ENCODE peak calls at places on chromosomes 6 and 20, in four cellular contexts. E is GM12878, F is IMR-90, G is PC-3. R is an unnamed sample.

GRCh38 chr6:33162471-33162870 is 29.8 kb downstream of the COL11A2 start:
- DNase-seq in E (no peak), F (no peak), G (no peak), R (no peak)

GRCh38 chr6:132937466-132937906 is 123.1 kb downstream of the RPS12 start:
- DNase-seq in E (no peak), F (peak), G (peak), R (peak)

GRCh38 chr20:25249198-25249931 is 1.5 kb downstream of the PYGB start:
- DNase-seq in G (peak), F (peak), E (no peak), R (no peak)

GRCh38 chr6:105733556-105734162 is 330.8 kb upstream of the PREP start:
- DNase-seq in G (peak), F (peak), E (no peak), R (peak)

GRCh38 chr20:64165866-64166600 is 1.8 kb downstream of the MYT1 start:
- DNase-seq in G (no peak), E (no peak), F (no peak), R (no peak)

GRCh38 chr6:3457710-3458605 is 1.1 kb upstream of the SLC22A23 start:
- DNase-seq in G (peak), E (no peak), F (no peak), R (no peak)

GRCh38 chr6:150336299-150336698 is 32.5 kb upstream of the IYD start:
- DNase-seq in G (peak), F (peak), E (peak), R (peak)

GRCh38 chr6:27902335-27903314 is 9.6 kb downstream of the OR2B2 start:
- DNase-seq in F (peak), G (peak), E (peak), R (peak)

GRCh38 chr6:20954325-20954724 is 420.1 kb downstream of the CDKAL1 start:
- DNase-seq in E (no peak), G (no peak), F (no peak), R (no peak)

GRCh38 chr6:15332441-15332840 is 86.6 kb downstream of the JARID2 start:
- DNase-seq in E (no peak), F (peak), G (no peak), R (no peak)

GRCh38 chr6:37550436-37550835 is 50.7 kb upstream of the CCDC167 start:
- DNase-seq in F (peak), G (peak), E (no peak), R (no peak)

GRCh38 chr20:46975976-46976375 is 81.3 kb downstream of the EYA2 start:
- DNase-seq in G (no peak), F (no peak), E (no peak), R (no peak)

GRCh38 chr6:7401103-7401502 is 11.5 kb downstream of the RIOK1 start:
- DNase-seq in G (peak), F (peak), E (no peak), R (no peak)

GRCh38 chr20:64104667-64105451 is 2.5 kb downstream of the NPBWR2 start:
- DNase-seq in F (no peak), G (no peak), E (no peak), R (no peak)

GRCh38 chr6:16482702-16483314 is 244.4 kb downstream of the GMPR start:
- DNase-seq in G (no peak), F (no peak), E (no peak), R (no peak)

GRCh38 chr20:33609504-33609903 is 52.6 kb upstream of the C20orf144 start:
- DNase-seq in G (no peak), F (no peak), E (no peak), R (no peak)

GRCh38 chr20:62356143-62356947 is 10.8 kb downstream of the LAMA5 start:
- DNase-seq in F (no peak), E (no peak), G (no peak), R (no peak)

GRCh38 chr20:3248167-3248992 is 9.4 kb upstream of the SLC4A11 start:
- DNase-seq in G (no peak), E (no peak), F (no peak), R (peak)

GRCh38 chr6:36906539-36906938 is 20.8 kb downstream of the C6orf89 start:
- DNase-seq in F (no peak), G (peak), E (no peak), R (no peak)

GRCh38 chr20:651713-652610 is 1.0 kb downstream of the SRXN1 start:
- DNase-seq in F (no peak), G (peak), E (no peak), R (no peak)

GRCh38 chr6:131331146-131331545 is 195.9 kb downstream of the AKAP7 start:
- DNase-seq in G (no peak), F (no peak), E (no peak), R (no peak)

GRCh38 chr6:131924881-131925474 is 26.2 kb downstream of the CCN2 start:
- DNase-seq in E (no peak), G (peak), F (peak), R (no peak)

GRCh38 chr6:31578461-31579118 is 3.2 kb downstream of the TNF start:
- DNase-seq in E (no peak), F (no peak), G (peak), R (peak)

GRCh38 chr6:422423-423061 is 31.0 kb downstream of the IRF4 start:
- DNase-seq in G (peak), E (no peak), F (peak), R (peak)

GRCh38 chr6:170091000-170091638 is 199.8 kb downstream of the DLL1 start:
- DNase-seq in F (no peak), G (no peak), E (no peak), R (no peak)

GRCh38 chr6:72787521-72788031 is 165.7 kb downstream of the KCNQ5 start:
- DNase-seq in E (no peak), F (peak), G (peak), R (peak)

GRCh38 chr20:44582321-44583025 is at the start of gene PKIG:
- DNase-seq in G (no peak), F (peak), E (no peak), R (peak)

GRCh38 chr6:167828325-167828956 is 1.7 kb downstream of the AFDN start:
- DNase-seq in E (no peak), G (peak), F (no peak), R (no peak)

GRCh38 chr6:41697902-41698349 is 37.5 kb downstream of the TFEB start:
- DNase-seq in E (no peak), F (peak), G (no peak), R (no peak)

GRCh38 chr6:107728564-107728897 is 95.6 kb downstream of the SCML4 start:
- DNase-seq in F (no peak), G (no peak), E (no peak), R (no peak)

GRCh38 chr6:150592377-150592995 is 7.2 kb upstream of the PLEKHG1 start:
- DNase-seq in E (no peak), F (no peak), G (no peak), R (peak)

GRCh38 chr6:1625352-1625773 is 15.6 kb downstream of the FOXC1 start:
- DNase-seq in G (no peak), F (peak), E (no peak), R (no peak)

GRCh38 chr20:5492941-5493340 is 176.2 kb upstream of the PROKR2 start:
- DNase-seq in F (no peak), E (no peak), G (no peak), R (no peak)

GRCh38 chr6:122730775-122731386 is 48.6 kb upstream of the FABP7 start:
- DNase-seq in G (peak), E (no peak), F (peak), R (no peak)

GRCh38 chr6:136791296-136792065 is 796 bp downstream of the MAP3K5 start:
- DNase-seq in F (peak), G (peak), E (peak), R (peak)

GRCh38 chr6:52341861-52342260 is 20.1 kb upstream of the PAQR8 start:
- DNase-seq in E (no peak), F (no peak), G (no peak), R (no peak)

DNA sequence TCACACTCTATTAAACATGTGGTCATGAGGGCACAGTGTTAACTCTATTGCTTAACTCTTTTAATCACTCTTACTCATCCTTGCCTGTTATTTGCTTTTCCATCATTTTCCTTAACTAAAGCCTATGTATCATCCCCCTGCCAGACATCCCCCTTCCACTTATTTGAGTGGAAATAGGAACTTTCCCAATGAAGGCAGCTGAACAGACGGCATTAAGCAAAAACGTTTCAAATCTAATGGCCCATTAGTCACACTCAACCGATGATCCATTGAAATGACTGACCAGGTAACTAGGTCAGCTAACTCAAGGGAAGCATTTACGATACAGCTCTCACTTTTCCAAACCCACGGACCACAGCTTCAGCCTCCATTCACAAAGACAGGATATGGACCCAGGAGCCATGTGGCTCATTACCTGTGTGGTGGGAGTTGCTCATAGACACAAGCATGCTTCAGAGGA is 89.2 kb downstream of the HAO1 start:
- DNase-seq in F (peak), E (no peak), G (peak), R (peak)
- H3K27ac ChIP-seq in F (no peak), E (no peak), G (peak), R (no peak)

GRCh38 chr20:45892828-45893500 is 1.8 kb downstream of the CTSA start:
- DNase-seq in G (no peak), F (no peak), E (no peak), R (peak)
- H3K27ac ChIP-seq in G (no peak), F (no peak), E (no peak), R (no peak)

GRCh38 chr20:51429144-51429482 is 113.4 kb downstream of the NFATC2 start:
- DNase-seq in G (no peak), F (no peak), E (no peak), R (no peak)
- H3K27ac ChIP-seq in G (no peak), F (no peak), E (no peak), R (no peak)

DNA sequence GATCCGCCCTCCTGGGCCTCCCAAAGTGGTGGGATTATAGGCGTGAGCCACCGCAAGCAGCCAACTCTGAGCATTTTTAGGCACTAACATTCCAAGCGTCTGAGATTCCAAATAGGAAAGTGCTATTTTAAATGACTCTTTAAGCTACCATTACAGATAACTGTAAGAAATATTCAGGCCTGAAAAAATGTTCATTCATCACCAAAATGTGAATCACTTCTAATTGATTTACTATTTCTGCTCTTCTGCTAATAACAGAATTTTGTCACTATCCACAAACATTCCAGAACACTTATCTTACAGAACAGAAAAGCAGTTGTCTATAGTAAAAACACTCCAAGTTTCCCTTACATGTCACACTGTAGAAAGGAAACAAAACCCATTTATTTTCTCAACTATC is 106.5 kb downstream of the BACH2 start:
- DNase-seq in G (no peak), E (no peak), F (no peak), R (no peak)
- H3K27ac ChIP-seq in G (no peak), E (no peak), F (no peak), R (no peak)

R was measured in foreskin keratinocyte.